ENCODE peak calls at places on chromosomes 1 and 21, in five cellular contexts. P is right lobe of liver, V is neural progenitor cell, I is A673, E is AG09319. B is an unnamed sample.

GRCh38 chr1:201692307-201693018 is 136.5 kb upstream of the IPO9 start:
- DNase-seq in P (no peak), V (no peak), I (no peak), E (no peak), B (no peak)

GRCh38 chr1:15876357-15876756 is 28.9 kb downstream of the SPEN start:
- DNase-seq in P (no peak), V (peak; percentile 71), I (no peak), E (no peak), B (no peak)

GRCh38 chr21:41009398-41010177 is 158.4 kb upstream of the BACE2 start:
- DNase-seq in P (no peak), V (no peak), I (no peak), E (no peak), B (no peak)

GRCh38 chr1:95640746-95641145 is 406.7 kb downstream of the RWDD3 start:
- DNase-seq in P (peak; percentile 74), V (no peak), I (no peak), E (no peak), B (no peak)

GRCh38 chr1:184199036-184199796 is 147.7 kb downstream of the TSEN15 start:
- DNase-seq in P (no peak), V (no peak), I (no peak), E (no peak), B (peak; percentile 12)

GRCh38 chr1:16122361-16122881 is 33.4 kb downstream of the EPHA2 start:
- DNase-seq in P (no peak), V (no peak), I (no peak), E (peak; percentile 61), B (no peak)

GRCh38 chr21:27693376-27693775 is 726.5 kb upstream of the ADAMTS5 start:
- DNase-seq in P (no peak), V (no peak), I (no peak), E (peak; percentile 12), B (no peak)

GRCh38 chr1:197782719-197783328 is 7.5 kb upstream of the DENND1B start:
- DNase-seq in P (no peak), V (no peak), I (no peak), E (no peak), B (no peak)

GRCh38 chr1:45317163-45317562 is 9.5 kb upstream of the HPDL start:
- DNase-seq in P (no peak), V (no peak), I (no peak), E (no peak), B (no peak)

GRCh38 chr1:91712981-91713841 is 172.7 kb downstream of the TGFBR3 start:
- DNase-seq in P (no peak), V (no peak), I (no peak), E (no peak), B (no peak)

GRCh38 chr1:232260861-232261260 is 369.1 kb downstream of the SIPA1L2 start:
- DNase-seq in P (no peak), V (no peak), I (no peak), E (no peak), B (no peak)

GRCh38 chr21:39066829-39067785 is 116.1 kb downstream of the PSMG1 start:
- DNase-seq in P (no peak), V (no peak), I (no peak), E (no peak), B (no peak)

GRCh38 chr1:157540852-157541251 is 11.5 kb downstream of the FCRL5 start:
- DNase-seq in P (no peak), V (no peak), I (no peak), E (no peak), B (no peak)

GRCh38 chr1:21655259-21655658 is 13.9 kb downstream of the RAP1GAP start:
- DNase-seq in P (no peak), V (no peak), I (no peak), E (no peak), B (no peak)

GRCh38 chr1:23483327-23484252 is at the start of gene ASAP3:
- DNase-seq in P (peak; percentile 69), V (peak; percentile 54), I (peak; percentile 22), E (no peak), B (peak; percentile 44)

GRCh38 chr1:39409055-39409816 is 82.2 kb upstream of the BMP8A start:
- DNase-seq in P (peak; percentile 68), V (peak; percentile 67), I (peak; percentile 74), E (peak; percentile 59), B (peak; percentile 60)

GRCh38 chr1:186983327-186983726 is 154.6 kb downstream of the PLA2G4A start:
- DNase-seq in P (no peak), V (no peak), I (no peak), E (peak; percentile 53), B (no peak)

GRCh38 chr21:34201441-34201838 is 128.1 kb downstream of the MRPS6 start:
- DNase-seq in P (no peak), V (no peak), I (no peak), E (no peak), B (no peak)

GRCh38 chr1:212701910-212702309 is 2.3 kb upstream of the BATF3 start:
- DNase-seq in P (no peak), V (no peak), I (no peak), E (no peak), B (no peak)

GRCh38 chr1:166165661-166166399 is 971 bp downstream of the FAM78B start:
- DNase-seq in P (peak; percentile 48), V (peak; percentile 41), I (no peak), E (no peak), B (peak; percentile 25)

GRCh38 chr1:145990249-145991097 is 5.9 kb downstream of the TXNIP start:
- DNase-seq in P (peak; percentile 41), V (no peak), I (no peak), E (no peak), B (no peak)

GRCh38 chr1:154154534-154155181 is at the start of gene NUP210L:
- DNase-seq in P (peak; percentile 55), V (peak; percentile 20), I (no peak), E (no peak), B (peak; percentile 18)

GRCh38 chr1:212500986-212501385 is 68.3 kb downstream of the NENF start:
- DNase-seq in P (no peak), V (no peak), I (no peak), E (no peak), B (no peak)

GRCh38 chr1:229205854-229206253 is 65.1 kb upstream of the RAB4A start:
- DNase-seq in P (no peak), V (no peak), I (peak; percentile 26), E (no peak), B (no peak)
- TF ChIP-seq CTCF in P (no peak), V (no peak), I (no peak), E (no peak), B (no peak)

GRCh38 chr1:63143482-63143881 is 178.9 kb upstream of the FOXD3 start:
- DNase-seq in P (no peak), V (no peak), I (no peak), E (no peak), B (no peak)
- TF ChIP-seq CTCF in P (no peak), V (no peak), I (peak; percentile 17), E (peak; percentile 13), B (no peak)

DNA sequence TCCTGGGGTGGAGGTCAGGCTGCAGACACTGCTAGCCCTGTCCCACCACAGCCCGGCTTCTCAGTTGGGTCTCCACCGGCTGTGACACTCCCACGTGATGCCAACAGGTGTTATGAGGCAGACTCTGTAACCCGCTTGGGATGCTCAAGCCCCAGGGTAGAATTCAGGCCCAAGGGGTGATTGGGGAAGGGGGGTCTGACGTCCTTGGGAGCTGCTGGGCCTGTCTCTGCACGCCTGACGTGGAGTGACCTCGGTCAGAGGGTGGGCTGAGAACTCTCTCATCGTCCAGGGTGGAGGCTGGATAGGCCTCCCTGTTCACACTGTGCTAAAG is 7.7 kb upstream of the HES5 start:
- DNase-seq in P (no peak), V (no peak), I (no peak), E (no peak), B (no peak)
- TF ChIP-seq CTCF in P (no peak), V (no peak), I (no peak), E (no peak), B (no peak)

GRCh38 chr1:27931184-27931583 is 3.6 kb upstream of the SMPDL3B start:
- DNase-seq in P (no peak), V (no peak), I (no peak), E (no peak), B (no peak)

DNA sequence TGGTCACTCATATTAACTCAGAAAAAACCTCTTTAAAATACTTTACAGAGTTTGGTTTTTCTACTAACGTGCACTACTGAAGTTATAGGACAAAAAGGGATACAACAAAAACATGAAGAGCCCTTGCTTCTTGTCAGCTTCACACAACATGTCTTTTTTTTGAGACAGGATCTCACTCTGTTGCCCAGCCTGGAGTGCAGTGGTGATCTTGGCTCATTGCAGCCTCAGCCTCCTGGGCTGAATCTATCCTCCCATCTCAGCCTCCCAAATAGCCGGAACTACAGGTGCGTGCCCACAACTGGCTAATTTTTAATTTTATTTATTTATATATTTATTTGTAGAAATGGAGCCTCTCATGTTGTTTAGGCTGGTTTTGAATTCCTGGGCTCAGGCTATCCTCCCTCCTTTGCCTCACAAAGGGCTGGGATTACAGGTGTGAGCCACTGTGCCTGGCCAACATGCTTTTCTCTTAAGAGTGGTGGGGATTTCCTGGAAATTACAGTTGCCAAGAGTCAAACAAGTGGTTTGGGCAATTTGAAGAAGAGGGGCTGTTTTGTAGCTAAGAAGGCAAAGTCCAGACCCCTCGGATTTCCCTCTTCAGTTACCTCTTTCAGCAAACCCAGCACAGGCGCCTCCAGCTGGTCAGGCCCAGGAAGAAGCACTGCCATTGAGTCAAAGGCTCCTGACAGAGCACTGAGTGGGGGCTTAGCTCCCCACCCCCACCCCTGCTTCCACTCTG is 6.4 kb upstream of the SMPDL3B start:
- DNase-seq in P (no peak), V (no peak), I (no peak), E (no peak), B (no peak)
- TF ChIP-seq CTCF in P (no peak), V (no peak), I (peak; percentile 14), E (no peak), B (no peak)

GRCh38 chr21:45289134-45289533 is 1.4 kb upstream of the POFUT2 start:
- DNase-seq in P (no peak), V (no peak), I (no peak), E (no peak), B (no peak)

GRCh38 chr21:45286671-45287437 is 841 bp downstream of the POFUT2 start:
- DNase-seq in P (no peak), V (peak; percentile 94), I (no peak), E (no peak), B (peak; percentile 81)

GRCh38 chr21:45288441-45288841 is 746 bp upstream of the POFUT2 start:
- DNase-seq in P (peak; percentile 56), V (peak; percentile 39), I (no peak), E (no peak), B (no peak)

GRCh38 chr21:45289655-45290515 is 2.2 kb upstream of the POFUT2 start:
- DNase-seq in P (no peak), V (no peak), I (no peak), E (no peak), B (no peak)

DNA sequence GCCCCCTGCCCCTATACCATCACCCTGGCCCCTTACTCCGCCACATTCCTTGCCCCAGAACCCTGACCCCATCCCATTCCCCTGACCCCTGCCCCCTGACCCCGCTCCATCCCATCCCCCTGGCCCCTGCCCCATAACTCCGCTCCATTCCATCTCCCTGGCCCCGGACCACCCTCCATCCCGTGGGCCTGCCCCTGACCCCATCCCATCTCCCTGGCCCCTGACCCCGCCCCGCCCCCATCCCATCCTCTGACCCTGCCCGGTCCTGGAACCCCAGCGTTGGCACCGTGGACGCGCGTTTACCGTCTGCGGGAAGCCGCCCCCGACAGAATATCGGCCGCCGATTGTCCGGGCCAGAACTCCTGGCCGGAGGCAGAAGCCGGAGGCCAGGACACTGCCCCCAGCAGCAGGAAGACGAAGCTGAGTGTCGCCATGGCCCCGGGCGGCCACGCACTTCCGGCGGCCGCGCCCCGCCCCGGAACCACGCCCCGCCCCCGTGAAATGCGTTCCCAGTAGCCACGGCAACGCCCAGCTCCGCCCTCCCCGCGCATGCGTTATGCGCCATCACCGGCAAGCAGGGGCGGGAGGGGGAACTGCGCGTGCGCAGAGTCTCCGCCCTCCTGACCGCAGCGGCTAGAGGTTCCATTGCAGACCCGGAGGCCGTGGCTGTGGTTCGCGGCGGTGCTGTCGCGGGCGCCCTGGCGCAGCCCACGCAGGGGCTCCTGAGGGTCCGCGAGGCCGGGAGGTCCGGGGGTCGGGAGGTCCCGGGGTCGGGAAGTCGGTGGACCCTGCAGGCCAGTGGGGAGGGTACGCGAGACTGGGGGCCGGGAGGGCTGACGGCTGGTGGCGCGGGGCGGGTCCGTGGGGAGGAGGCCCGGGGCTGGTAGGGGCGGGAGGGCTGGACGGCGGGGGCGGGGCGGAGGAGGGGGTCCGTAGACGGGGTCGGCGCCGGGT is at the start of gene POFUT2:
- DNase-seq in P (peak; percentile 98), V (peak; percentile 99), I (peak; percentile 95), E (peak; percentile 88), B (peak; percentile 100)
- TF ChIP-seq CTCF in P (no peak), V (no peak), I (no peak), E (no peak), B (no peak)